ENCODE peak calls at places on chromosomes 16 and 17, in five cellular contexts. F is naive thymus-derived CD4-positive, alpha-beta T cell; V is fibroblast of lung; M is pancreas; A is heart left ventricle. B is an unnamed sample.

GRCh38 chr17:72056727-72057290 is 64.0 kb upstream of the SOX9 start:
- DNase-seq in A (no peak), F (no peak), V (no peak), M (no peak), B (no peak)

GRCh38 chr16:766820-767640 is 6.5 kb downstream of the MSLN start:
- DNase-seq in M (no peak), V (no peak), F (no peak), A (no peak), B (no peak)

GRCh38 chr17:57412520-57413096 is 156.3 kb downstream of the MSI2 start:
- DNase-seq in F (no peak), M (no peak), V (no peak), A (no peak), B (no peak)

GRCh38 chr16:56848056-56848936 is 16.7 kb upstream of the SLC12A3 start:
- DNase-seq in M (no peak), F (no peak), A (peak; percentile 50), V (peak; percentile 73), B (peak; percentile 21)

GRCh38 chr17:73261952-73262675 is 434 bp upstream of the CPSF4L start:
- DNase-seq in M (peak; percentile 78), F (no peak), V (no peak), A (no peak), B (peak; percentile 99)

GRCh38 chr17:79332011-79332410 is 257.4 kb downstream of the ENGASE start:
- DNase-seq in M (no peak), V (no peak), F (no peak), A (no peak), B (no peak)

GRCh38 chr17:36611345-36612072 is 10.1 kb downstream of the MRM1 start:
- DNase-seq in F (no peak), M (no peak), A (no peak), V (peak; percentile 71), B (no peak)

GRCh38 chr16:2592786-2593185 is 55.0 kb downstream of the PDPK1 start:
- DNase-seq in F (no peak), M (no peak), V (no peak), A (no peak), B (no peak)

GRCh38 chr16:52488837-52489289 is 58.1 kb downstream of the TOX3 start:
- DNase-seq in F (no peak), M (peak; percentile 71), V (no peak), A (no peak), B (no peak)

GRCh38 chr17:41631890-41632269 is 7.5 kb upstream of the KRT17 start:
- DNase-seq in A (no peak), F (no peak), M (no peak), V (no peak), B (no peak)

GRCh38 chr16:21145738-21146137 is 4.9 kb downstream of the DNAH3 start:
- DNase-seq in V (no peak), F (no peak), M (no peak), A (no peak), B (no peak)

GRCh38 chr16:14205666-14206065 is 134.5 kb downstream of the MRTFB start:
- DNase-seq in A (no peak), V (no peak), F (no peak), M (no peak), B (no peak)

GRCh38 chr16:19294156-19294649 is 8.7 kb downstream of the CLEC19A start:
- DNase-seq in F (no peak), A (peak; percentile 58), M (peak; percentile 64), V (peak; percentile 9), B (no peak)

GRCh38 chr16:19691161-19691850 is 26.7 kb downstream of the KNOP1 start:
- DNase-seq in M (no peak), F (no peak), A (no peak), V (no peak), B (no peak)

GRCh38 chr17:39235555-39236221 is 9.9 kb upstream of the STAC2 start:
- DNase-seq in V (peak; percentile 53), F (peak; percentile 50), A (no peak), M (no peak), B (peak; percentile 38)

GRCh38 chr17:28643979-28644781 is 778 bp downstream of the BLTP2 start:
- DNase-seq in F (no peak), V (peak; percentile 53), M (peak; percentile 41), A (no peak), B (peak; percentile 51)

GRCh38 chr17:45371414-45372324 is 54.8 kb upstream of the MAP3K14 start:
- DNase-seq in A (peak; percentile 90), F (no peak), M (peak; percentile 71), V (peak; percentile 93), B (peak; percentile 99)

DNA sequence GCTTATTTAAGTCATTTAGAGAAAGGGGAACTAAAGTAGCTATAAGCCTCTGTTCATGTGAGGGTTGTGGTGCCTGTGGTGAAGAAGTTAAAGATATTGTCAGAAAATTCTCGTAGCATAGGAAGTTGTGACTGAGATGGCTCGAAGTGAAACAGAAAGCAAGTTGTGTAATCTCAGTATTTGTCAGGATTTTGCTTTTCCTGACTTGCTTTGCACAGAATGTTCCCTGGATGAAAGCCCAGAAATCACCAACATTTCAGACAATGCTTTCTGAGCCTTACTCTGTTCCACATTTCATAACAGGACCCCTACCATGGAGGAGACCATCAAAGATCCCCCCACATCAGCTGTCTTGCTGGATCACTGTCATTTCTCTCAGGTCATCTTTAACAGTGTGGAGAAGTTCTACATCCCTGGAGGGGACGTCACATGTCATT is 10.6 kb downstream of the CALCOCO2 start:
- DNase-seq in A (no peak), F (peak; percentile 48), M (no peak), V (peak; percentile 87), B (peak; percentile 38)
- H3K4me3 ChIP-seq in A (peak overlapping the region; percentile 25), F (peak overlapping the region; percentile 35), M (no peak overlapping the region), V (peak overlapping the region; percentile 60), B (peak overlapping the region; percentile 21)

GRCh38 chr17:65174974-65175373 is 37.8 kb downstream of the RGS9 start:
- DNase-seq in M (no peak), V (no peak), A (no peak), F (no peak), B (no peak)

GRCh38 chr17:65173284-65173793 is 36.2 kb downstream of the RGS9 start:
- DNase-seq in M (no peak), A (peak; percentile 27), V (peak; percentile 49), F (peak; percentile 54), B (peak; percentile 76)

GRCh38 chr17:65175952-65176351 is 38.8 kb downstream of the RGS9 start:
- DNase-seq in F (no peak), V (no peak), M (no peak), A (no peak), B (no peak)

GRCh38 chr17:65172511-65173136 is 35.5 kb downstream of the RGS9 start:
- DNase-seq in F (no peak), A (no peak), V (no peak), M (no peak), B (no peak)

DNA sequence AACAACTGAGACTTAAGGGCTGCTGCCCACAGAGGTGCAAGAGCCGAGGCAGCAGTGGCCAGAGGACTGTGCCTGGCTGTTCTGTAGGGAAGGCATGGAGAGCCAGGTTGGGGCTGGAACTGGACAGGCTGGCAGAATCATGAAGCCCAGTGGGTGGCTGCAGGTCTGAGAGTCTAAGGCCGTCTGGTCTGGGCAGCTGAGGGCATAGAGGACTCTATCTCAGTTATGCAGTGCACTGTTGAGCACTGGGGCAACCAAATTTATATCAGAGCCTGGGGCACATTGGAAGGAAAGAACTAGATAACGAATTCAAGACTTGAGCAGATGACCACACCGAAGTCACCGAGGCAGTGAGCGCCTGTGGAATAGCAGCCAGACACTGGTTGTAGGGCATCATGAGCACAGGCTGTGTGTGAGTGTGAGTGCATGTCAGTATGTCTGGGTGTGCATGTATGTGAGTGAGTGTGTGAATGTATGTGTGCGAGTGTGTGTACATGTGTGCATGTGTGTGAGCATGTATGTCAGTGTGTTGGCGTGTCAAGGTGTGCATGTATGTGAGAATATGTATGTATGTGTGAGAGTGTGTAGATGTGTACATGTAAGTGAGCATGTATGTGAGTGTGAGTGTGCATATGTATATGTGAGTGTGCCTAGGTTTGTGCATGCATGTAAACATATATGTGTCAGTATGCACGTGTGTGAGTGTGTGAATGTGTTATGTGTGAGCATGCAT is 36.9 kb downstream of the RGS9 start:
- DNase-seq in M (no peak), A (no peak), V (no peak), F (no peak), B (no peak)
- H3K4me3 ChIP-seq in M (no peak overlapping the region), A (no peak overlapping the region), V (no peak overlapping the region), F (peak overlapping the region; percentile 8), B (no peak overlapping the region)

DNA sequence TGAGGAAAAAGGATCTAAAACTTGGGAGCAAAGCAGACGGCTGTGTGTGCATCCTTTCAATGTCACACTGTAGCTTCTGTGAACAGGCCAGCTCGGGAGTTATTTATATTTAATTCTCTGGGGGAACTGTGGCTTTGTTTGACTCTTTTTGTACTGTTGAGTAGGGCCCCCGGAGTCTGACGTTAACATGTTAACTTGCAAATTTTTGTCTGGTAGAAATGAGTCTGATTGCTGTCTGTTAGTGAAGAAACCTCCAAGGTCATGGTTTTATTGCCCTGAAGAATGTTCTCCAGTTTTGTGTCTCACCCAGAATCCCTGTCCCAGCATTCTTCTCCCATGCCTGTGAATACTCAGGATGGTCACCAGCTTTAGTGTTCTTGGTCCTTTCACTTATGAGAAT is 14.3 kb upstream of the KCNG4 start:
- DNase-seq in V (no peak), M (no peak), F (no peak), A (no peak), B (no peak)
- H3K4me3 ChIP-seq in V (no peak overlapping the region), M (no peak overlapping the region), F (no peak overlapping the region), A (no peak overlapping the region), B (no peak overlapping the region)

DNA sequence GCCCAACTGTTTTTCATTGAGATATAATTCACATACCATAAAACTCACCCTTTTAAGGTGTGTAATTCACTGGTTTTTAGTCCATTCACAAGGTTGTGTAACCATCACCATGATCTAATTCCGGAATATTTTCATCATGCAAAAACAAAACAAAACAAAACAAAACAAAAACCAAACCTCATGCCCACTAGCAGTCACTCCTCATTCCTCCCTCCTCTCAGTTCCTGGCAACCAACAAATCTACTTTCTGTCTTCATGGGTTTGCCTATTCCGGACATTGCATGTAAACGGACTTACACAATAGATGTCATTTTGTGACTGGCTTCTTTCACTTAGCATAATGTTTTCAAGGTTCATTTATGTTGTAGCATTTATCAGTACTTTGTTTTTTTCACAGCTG is 4.5 kb upstream of the NOD2 start:
- DNase-seq in M (no peak), V (no peak), F (no peak), A (no peak), B (no peak)
- H3K4me3 ChIP-seq in M (no peak overlapping the region), V (no peak overlapping the region), F (no peak overlapping the region), A (no peak overlapping the region), B (no peak overlapping the region)

GRCh38 chr17:32283745-32284207 is 18.1 kb downstream of the RHBDL3 start:
- DNase-seq in F (no peak), V (no peak), M (no peak), A (no peak), B (no peak)
- H3K4me3 ChIP-seq in F (no peak overlapping the region), V (no peak overlapping the region), M (no peak overlapping the region), A (no peak overlapping the region), B (no peak overlapping the region)

GRCh38 chr17:63995626-63996025 is 2.5 kb upstream of the PRR29 start:
- DNase-seq in F (no peak), V (no peak), A (no peak), M (no peak), B (no peak)

GRCh38 chr17:63998050-63998720 is at the start of gene PRR29:
- DNase-seq in M (peak; percentile 65), V (peak; percentile 53), A (peak; percentile 77), F (peak; percentile 67), B (peak; percentile 26)

GRCh38 chr17:63998721-63999679 is 849 bp downstream of the PRR29 start:
- DNase-seq in F (peak; percentile 40), V (no peak), A (no peak), M (no peak), B (no peak)

GRCh38 chr17:63996430-63997182 is 1.5 kb upstream of the PRR29 start:
- DNase-seq in A (no peak), F (no peak), V (no peak), M (no peak), B (no peak)

GRCh38 chr17:63997341-63998048 is 656 bp upstream of the PRR29 start:
- DNase-seq in V (no peak), A (no peak), M (no peak), F (no peak), B (no peak)
- H3K4me3 ChIP-seq in V (peak overlapping the region; percentile 59), A (peak overlapping the region; percentile 38), M (peak overlapping the region; percentile 55), F (peak overlapping the region; percentile 81), B (peak overlapping the region; percentile 35)

B was measured in SJSA1.